ENCODE peak calls at places on chromosomes 5 and 9, in seven cellular contexts. Z is Peyer's patch, A is breast epithelium, I is A549, N is tibial nerve, P is IMR-90, L is stomach. V is an unnamed sample.

GRCh38 chr9:116391306-116391900 is 237.8 kb downstream of the PAPPA start:
- DNase-seq in L (no peak), N (no peak), I (no peak), Z (no peak), P (peak; percentile 83), A (no peak), V (no peak)

GRCh38 chr9:35910613-35911488 is 1.6 kb downstream of the SPAAR start:
- DNase-seq in L (peak; percentile 61), A (no peak), Z (peak; percentile 75), N (peak; percentile 46), P (peak; percentile 52), I (peak; percentile 82), V (peak; percentile 47)

GRCh38 chr9:94909250-94909894 is 182.9 kb downstream of the AOPEP start:
- DNase-seq in P (no peak), N (no peak), I (peak; percentile 97), Z (no peak), L (no peak), A (no peak), V (no peak)

GRCh38 chr5:13917061-13917460 is 27.4 kb downstream of the DNAH5 start:
- DNase-seq in L (no peak), P (no peak), N (no peak), I (no peak), Z (no peak), A (no peak), V (no peak)

GRCh38 chr9:4324513-4324912 is 24.6 kb upstream of the GLIS3 start:
- DNase-seq in N (no peak), L (no peak), Z (no peak), A (no peak), P (peak; percentile 82), I (no peak), V (no peak)

GRCh38 chr9:114798793-114799427 is 6.9 kb downstream of the TNFSF15 start:
- DNase-seq in Z (no peak), A (no peak), P (no peak), I (peak; percentile 11), L (no peak), N (no peak), V (no peak)

GRCh38 chr5:16776611-16777251 is 159.4 kb downstream of the MYO10 start:
- DNase-seq in N (peak; percentile 20), P (no peak), L (no peak), I (peak; percentile 54), Z (no peak), A (peak; percentile 65), V (peak; percentile 54)

GRCh38 chr9:137234758-137235423 is 4.2 kb downstream of the SLC34A3 start:
- DNase-seq in A (no peak), N (no peak), L (no peak), I (no peak), Z (no peak), P (no peak), V (no peak)

GRCh38 chr5:73748510-73749410 is 122.8 kb downstream of the ARHGEF28 start:
- DNase-seq in A (no peak), L (no peak), I (no peak), Z (no peak), P (peak; percentile 53), N (peak; percentile 56), V (no peak)

GRCh38 chr5:65695896-65696295 is 26.0 kb downstream of the SGTB start:
- DNase-seq in I (no peak), L (no peak), P (no peak), Z (no peak), N (no peak), A (no peak), V (no peak)

GRCh38 chr5:136006164-136006563 is 22.6 kb upstream of the TGFBI start:
- DNase-seq in A (no peak), L (no peak), Z (no peak), N (no peak), P (peak; percentile 87), I (peak; percentile 69), V (no peak)

GRCh38 chr5:146007270-146007669 is 70.9 kb downstream of the SH3RF2 start:
- DNase-seq in P (no peak), A (no peak), L (no peak), N (no peak), I (peak; percentile 21), Z (no peak), V (no peak)

GRCh38 chr5:172164773-172165212 is 23.2 kb downstream of the STK10 start:
- DNase-seq in A (no peak), Z (no peak), N (no peak), P (peak; percentile 45), L (no peak), I (no peak), V (no peak)

GRCh38 chr9:37746448-37747270 is 6.9 kb upstream of the TRMT10B start:
- DNase-seq in P (peak; percentile 86), N (no peak), L (no peak), A (no peak), I (no peak), Z (no peak), V (no peak)

GRCh38 chr5:165286692-165287091 is 1781.3 kb downstream of the MAT2B start:
- DNase-seq in A (no peak), L (no peak), N (no peak), P (no peak), Z (no peak), I (no peak), V (no peak)

GRCh38 chr9:84283895-84284294 is 56.7 kb downstream of the SLC28A3 start:
- DNase-seq in A (no peak), P (no peak), L (no peak), Z (no peak), N (no peak), I (no peak), V (no peak)

GRCh38 chr5:142512680-142513042 is 173.2 kb downstream of the FGF1 start:
- DNase-seq in P (peak; percentile 62), L (no peak), N (no peak), A (no peak), Z (no peak), I (peak; percentile 31), V (no peak)

GRCh38 chr5:157820593-157821252 is 38.2 kb downstream of the CLINT1 start:
- DNase-seq in L (no peak), N (peak; percentile 53), A (no peak), P (peak; percentile 65), Z (no peak), I (peak; percentile 74), V (peak; percentile 27)

GRCh38 chr5:142866563-142867275 is 96.5 kb downstream of the ARHGAP26 start:
- DNase-seq in I (peak; percentile 82), N (peak; percentile 57), A (no peak), L (peak; percentile 58), Z (no peak), P (peak; percentile 73), V (peak; percentile 69)

GRCh38 chr9:80553986-80554715 is 982.4 kb downstream of the TLE4 start:
- DNase-seq in L (no peak), P (no peak), A (no peak), Z (no peak), N (no peak), I (no peak), V (no peak)

GRCh38 chr9:107644774-107645463 is 155.3 kb upstream of the KLF4 start:
- DNase-seq in L (no peak), N (no peak), P (no peak), Z (no peak), I (no peak), A (no peak), V (no peak)

GRCh38 chr5:170542691-170543275 is 39.0 kb downstream of the KCNIP1 start:
- DNase-seq in A (no peak), P (no peak), Z (no peak), N (peak; percentile 30), I (no peak), L (no peak), V (no peak)

GRCh38 chr9:108257387-108257786 is 598.4 kb downstream of the ACTL7B start:
- DNase-seq in Z (no peak), L (no peak), N (no peak), A (no peak), I (no peak), P (no peak), V (no peak)

GRCh38 chr9:70081120-70081495 is 37.5 kb downstream of the MAMDC2 start:
- DNase-seq in P (peak; percentile 76), N (peak; percentile 42), A (no peak), L (no peak), I (no peak), Z (no peak), V (no peak)

GRCh38 chr9:115614931-115615401 is 497.0 kb upstream of the TNC start:
- DNase-seq in A (no peak), P (peak; percentile 45), I (peak; percentile 18), L (no peak), N (no peak), Z (no peak), V (no peak)

DNA sequence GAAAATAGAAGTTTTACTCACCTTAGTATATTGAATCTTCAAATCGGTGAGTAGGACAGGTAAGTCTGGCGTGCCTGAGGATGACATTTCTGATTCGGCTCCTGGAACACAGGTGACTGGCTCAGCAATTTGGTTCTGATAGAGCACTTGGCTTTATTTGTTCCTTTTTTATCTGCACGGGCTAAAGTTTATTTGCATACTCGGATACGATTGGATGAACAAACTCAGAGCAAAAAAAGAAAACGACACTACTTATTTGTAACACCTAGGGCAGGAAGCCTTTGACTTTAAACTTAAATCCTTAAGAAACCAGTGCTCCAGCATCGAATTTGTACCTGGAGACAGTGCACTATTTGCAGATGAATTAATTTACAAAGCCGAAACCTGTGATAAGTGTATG is at the start of gene ALDH1A1:
- DNase-seq in Z (no peak), N (peak; percentile 36), I (peak; percentile 91), L (peak; percentile 70), A (no peak), P (no peak), V (peak; percentile 65)
- TF ChIP-seq POLR2A in Z (peak; percentile 84), N (peak; percentile 64), I (peak; percentile 84), L (peak; percentile 50), A (no peak), P (no peak), V (peak; percentile 55)

GRCh38 chr5:2869471-2869870 is 118.0 kb upstream of the IRX2 start:
- DNase-seq in N (no peak), Z (no peak), L (no peak), I (no peak), P (no peak), A (no peak), V (no peak)
- H3K4me1 ChIP-seq in N (no peaks in the 10 kb centered on the region), Z (no peaks in the 10 kb centered on the region), L (no peaks in the 10 kb centered on the region), I (no peaks in the 10 kb centered on the region), P (no peaks in the 10 kb centered on the region), A (no peaks in the 10 kb centered on the region), V (no peaks in the 10 kb centered on the region)

DNA sequence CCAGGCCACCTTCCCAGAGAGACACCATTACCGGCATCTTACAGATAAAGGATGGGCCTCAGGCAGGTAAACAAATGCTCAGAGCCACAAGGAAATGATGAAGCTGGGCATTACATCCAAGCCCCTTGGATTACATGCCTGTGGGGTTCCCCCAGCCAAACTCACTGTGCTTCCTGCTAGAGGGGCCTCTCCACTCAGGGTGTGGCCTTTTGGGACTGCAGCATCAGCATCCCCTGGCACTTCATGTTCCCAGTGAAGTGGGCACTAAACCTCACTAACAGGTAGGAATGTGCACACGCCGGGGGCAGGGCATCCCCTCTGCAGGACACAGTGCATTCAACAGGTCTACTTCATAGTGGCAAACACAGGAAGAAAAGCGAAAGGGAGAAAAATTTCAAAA is 125.9 kb downstream of the ROR2 start:
- DNase-seq in A (no peak), I (no peak), P (no peak), Z (no peak), L (no peak), N (no peak), V (no peak)
- TF ChIP-seq POLR2A in A (no peak), I (no peak), P (no peak), Z (no peak), L (no peak), N (no peak), V (no peak)

GRCh38 chr5:122515709-122516431 is 203.8 kb downstream of the SNCAIP start:
- DNase-seq in I (peak; percentile 79), Z (no peak), L (peak; percentile 32), A (no peak), N (peak; percentile 57), P (peak; percentile 81), V (peak; percentile 61)

GRCh38 chr5:122516432-122516743 is 204.4 kb downstream of the SNCAIP start:
- DNase-seq in L (no peak), Z (no peak), I (no peak), N (no peak), A (no peak), P (no peak), V (no peak)

GRCh38 chr5:122517091-122517490 is 205.1 kb downstream of the SNCAIP start:
- DNase-seq in Z (no peak), N (no peak), I (no peak), P (no peak), A (no peak), L (no peak), V (no peak)
- H3K4me1 ChIP-seq in Z (no peaks in the 10 kb centered on the region), N (no peaks in the 10 kb centered on the region), I (no peaks in the 10 kb centered on the region), P (no peaks in the 10 kb centered on the region), A (no peaks in the 10 kb centered on the region), L (no peaks in the 10 kb centered on the region), V (no peaks in the 10 kb centered on the region)